ENCODE peak calls at places on chromosomes 4 and X, in seven cellular contexts. One of them, this sample, is unnamed.

GRCh38 chr4:86895692-86896488 is 3.7 kb upstream of the C4orf36 start:
- DNase-seq in stimulated activated CD4-positive, alpha-beta T cell treated with anti-CD3 and anti-CD28 coated beads, Interleukin-4, amount 100 ng/mL, for 1 hour: no peak
- DNase-seq in fibroblast of the aortic adventitia: peak
- DNase-seq in Calu3: peak
- DNase-seq in AG08395: peak
- DNase-seq in substantia nigra: no peak
- DNase-seq in activated T-cell treated with anti-CD3 and anti-CD28 coated beads, Interleukin-2, amount 50 U/mL, for 4 hours: no peak
- DNase-seq in this sample: peak

GRCh38 chrX:153868576-153869472 is 17.1 kb downstream of the L1CAM start:
- DNase-seq in stimulated activated CD4-positive, alpha-beta T cell treated with anti-CD3 and anti-CD28 coated beads, Interleukin-4, amount 100 ng/mL, for 1 hour: no peak
- DNase-seq in fibroblast of the aortic adventitia: no peak
- DNase-seq in Calu3: no peak
- DNase-seq in AG08395: no peak
- DNase-seq in substantia nigra: no peak
- DNase-seq in activated T-cell treated with anti-CD3 and anti-CD28 coated beads, Interleukin-2, amount 50 U/mL, for 4 hours: no peak
- DNase-seq in this sample: no peak

GRCh38 chrX:148043456-148043855 is 62.3 kb downstream of the FMR1NB start:
- DNase-seq in stimulated activated CD4-positive, alpha-beta T cell treated with anti-CD3 and anti-CD28 coated beads, Interleukin-4, amount 100 ng/mL, for 1 hour: no peak
- DNase-seq in fibroblast of the aortic adventitia: peak
- DNase-seq in Calu3: no peak
- DNase-seq in AG08395: peak
- DNase-seq in substantia nigra: no peak
- DNase-seq in activated T-cell treated with anti-CD3 and anti-CD28 coated beads, Interleukin-2, amount 50 U/mL, for 4 hours: no peak
- DNase-seq in this sample: peak

GRCh38 chrX:72057844-72058243 is 73.9 kb downstream of the RTL5 start:
- DNase-seq in stimulated activated CD4-positive, alpha-beta T cell treated with anti-CD3 and anti-CD28 coated beads, Interleukin-4, amount 100 ng/mL, for 1 hour: no peak
- DNase-seq in fibroblast of the aortic adventitia: no peak
- DNase-seq in Calu3: no peak
- DNase-seq in AG08395: no peak
- DNase-seq in substantia nigra: no peak
- DNase-seq in activated T-cell treated with anti-CD3 and anti-CD28 coated beads, Interleukin-2, amount 50 U/mL, for 4 hours: no peak
- DNase-seq in this sample: no peak

GRCh38 chr4:8534129-8534528 is 46.1 kb upstream of the GPR78 start:
- DNase-seq in stimulated activated CD4-positive, alpha-beta T cell treated with anti-CD3 and anti-CD28 coated beads, Interleukin-4, amount 100 ng/mL, for 1 hour: no peak
- DNase-seq in fibroblast of the aortic adventitia: peak
- DNase-seq in Calu3: peak
- DNase-seq in AG08395: no peak
- DNase-seq in substantia nigra: no peak
- DNase-seq in activated T-cell treated with anti-CD3 and anti-CD28 coated beads, Interleukin-2, amount 50 U/mL, for 4 hours: no peak
- DNase-seq in this sample: peak

GRCh38 chr4:41028392-41029076 is 185.8 kb downstream of the APBB2 start:
- DNase-seq in stimulated activated CD4-positive, alpha-beta T cell treated with anti-CD3 and anti-CD28 coated beads, Interleukin-4, amount 100 ng/mL, for 1 hour: no peak
- DNase-seq in fibroblast of the aortic adventitia: peak
- DNase-seq in Calu3: no peak
- DNase-seq in AG08395: no peak
- DNase-seq in substantia nigra: no peak
- DNase-seq in activated T-cell treated with anti-CD3 and anti-CD28 coated beads, Interleukin-2, amount 50 U/mL, for 4 hours: no peak
- DNase-seq in this sample: peak

GRCh38 chr4:183364025-183364424 is 41.8 kb upstream of the CLDN24 start:
- DNase-seq in stimulated activated CD4-positive, alpha-beta T cell treated with anti-CD3 and anti-CD28 coated beads, Interleukin-4, amount 100 ng/mL, for 1 hour: no peak
- DNase-seq in fibroblast of the aortic adventitia: no peak
- DNase-seq in Calu3: no peak
- DNase-seq in AG08395: no peak
- DNase-seq in substantia nigra: no peak
- DNase-seq in activated T-cell treated with anti-CD3 and anti-CD28 coated beads, Interleukin-2, amount 50 U/mL, for 4 hours: no peak
- DNase-seq in this sample: no peak

GRCh38 chr4:25439913-25440477 is 62.9 kb downstream of the ANAPC4 start:
- DNase-seq in stimulated activated CD4-positive, alpha-beta T cell treated with anti-CD3 and anti-CD28 coated beads, Interleukin-4, amount 100 ng/mL, for 1 hour: peak
- DNase-seq in fibroblast of the aortic adventitia: peak
- DNase-seq in Calu3: peak
- DNase-seq in AG08395: peak
- DNase-seq in substantia nigra: peak
- DNase-seq in activated T-cell treated with anti-CD3 and anti-CD28 coated beads, Interleukin-2, amount 50 U/mL, for 4 hours: peak
- DNase-seq in this sample: peak

GRCh38 chr4:32393806-32394205 is 1673.6 kb downstream of the PCDH7 start:
- DNase-seq in stimulated activated CD4-positive, alpha-beta T cell treated with anti-CD3 and anti-CD28 coated beads, Interleukin-4, amount 100 ng/mL, for 1 hour: no peak
- DNase-seq in fibroblast of the aortic adventitia: no peak
- DNase-seq in Calu3: no peak
- DNase-seq in AG08395: no peak
- DNase-seq in substantia nigra: no peak
- DNase-seq in activated T-cell treated with anti-CD3 and anti-CD28 coated beads, Interleukin-2, amount 50 U/mL, for 4 hours: no peak
- DNase-seq in this sample: no peak

GRCh38 chr4:2066571-2067445 is 7.7 kb downstream of the NAT8L start:
- DNase-seq in stimulated activated CD4-positive, alpha-beta T cell treated with anti-CD3 and anti-CD28 coated beads, Interleukin-4, amount 100 ng/mL, for 1 hour: no peak
- DNase-seq in fibroblast of the aortic adventitia: no peak
- DNase-seq in Calu3: no peak
- DNase-seq in AG08395: no peak
- DNase-seq in substantia nigra: no peak
- DNase-seq in activated T-cell treated with anti-CD3 and anti-CD28 coated beads, Interleukin-2, amount 50 U/mL, for 4 hours: no peak
- DNase-seq in this sample: no peak

GRCh38 chr4:17763352-17763890 is 18.0 kb downstream of the FAM184B start:
- DNase-seq in stimulated activated CD4-positive, alpha-beta T cell treated with anti-CD3 and anti-CD28 coated beads, Interleukin-4, amount 100 ng/mL, for 1 hour: no peak
- DNase-seq in fibroblast of the aortic adventitia: no peak
- DNase-seq in Calu3: no peak
- DNase-seq in AG08395: no peak
- DNase-seq in substantia nigra: no peak
- DNase-seq in activated T-cell treated with anti-CD3 and anti-CD28 coated beads, Interleukin-2, amount 50 U/mL, for 4 hours: no peak
- DNase-seq in this sample: no peak

GRCh38 chrX:350534-351321 is 32.1 kb upstream of the GTPBP6 start:
- DNase-seq in stimulated activated CD4-positive, alpha-beta T cell treated with anti-CD3 and anti-CD28 coated beads, Interleukin-4, amount 100 ng/mL, for 1 hour: no peak
- DNase-seq in fibroblast of the aortic adventitia: no peak
- DNase-seq in Calu3: no peak
- DNase-seq in AG08395: no peak
- DNase-seq in substantia nigra: no peak
- DNase-seq in activated T-cell treated with anti-CD3 and anti-CD28 coated beads, Interleukin-2, amount 50 U/mL, for 4 hours: no peak
- DNase-seq in this sample: no peak

GRCh38 chr4:154082760-154083530 is 294.1 kb upstream of the SFRP2 start:
- DNase-seq in stimulated activated CD4-positive, alpha-beta T cell treated with anti-CD3 and anti-CD28 coated beads, Interleukin-4, amount 100 ng/mL, for 1 hour: no peak
- DNase-seq in fibroblast of the aortic adventitia: no peak
- DNase-seq in Calu3: peak
- DNase-seq in AG08395: no peak
- DNase-seq in substantia nigra: no peak
- DNase-seq in activated T-cell treated with anti-CD3 and anti-CD28 coated beads, Interleukin-2, amount 50 U/mL, for 4 hours: no peak
- DNase-seq in this sample: peak

This sample was measured in astrocyte.